ENCODE peak calls at places on chromosomes 13 and 19, in eight cellular contexts. One of them, this sample, is unnamed.

GRCh38 chr19:12993562-12993961 is 1.7 kb upstream of the NFIX start:
- DNase-seq in stimulated activated CD8-positive, alpha-beta memory T cell treated with anti-CD3 and anti-CD28 coated beads, Interleukin-2, amount 100 ng/mL, for 48 hours: no peak
- DNase-seq in GM03348: no peak
- DNase-seq in Ammon's horn: no peak
- DNase-seq in GM12891: no peak
- DNase-seq in HS-5: no peak
- DNase-seq in AG09309: no peak
- DNase-seq in breast epithelium: no peak
- DNase-seq in this sample: no peak

GRCh38 chr13:36674337-36675212 is 755 bp downstream of the SERTM1 start:
- DNase-seq in stimulated activated CD8-positive, alpha-beta memory T cell treated with anti-CD3 and anti-CD28 coated beads, Interleukin-2, amount 100 ng/mL, for 48 hours: no peak
- DNase-seq in GM03348: peak
- DNase-seq in Ammon's horn: no peak
- DNase-seq in GM12891: no peak
- DNase-seq in HS-5: no peak
- DNase-seq in AG09309: no peak
- DNase-seq in breast epithelium: no peak
- DNase-seq in this sample: no peak

GRCh38 chr13:25095862-25096453 is at the start of gene PABPC3:
- DNase-seq in stimulated activated CD8-positive, alpha-beta memory T cell treated with anti-CD3 and anti-CD28 coated beads, Interleukin-2, amount 100 ng/mL, for 48 hours: no peak
- DNase-seq in GM03348: no peak
- DNase-seq in Ammon's horn: no peak
- DNase-seq in GM12891: no peak
- DNase-seq in HS-5: no peak
- DNase-seq in AG09309: no peak
- DNase-seq in breast epithelium: no peak
- DNase-seq in this sample: no peak

GRCh38 chr19:54352041-54352440 is 12.7 kb downstream of the LAIR1 start:
- DNase-seq in stimulated activated CD8-positive, alpha-beta memory T cell treated with anti-CD3 and anti-CD28 coated beads, Interleukin-2, amount 100 ng/mL, for 48 hours: no peak
- DNase-seq in GM03348: no peak
- DNase-seq in Ammon's horn: no peak
- DNase-seq in GM12891: no peak
- DNase-seq in HS-5: no peak
- DNase-seq in AG09309: no peak
- DNase-seq in breast epithelium: no peak
- DNase-seq in this sample: no peak

GRCh38 chr19:10603873-10604459 is 16.9 kb upstream of the AP1M2 start:
- DNase-seq in stimulated activated CD8-positive, alpha-beta memory T cell treated with anti-CD3 and anti-CD28 coated beads, Interleukin-2, amount 100 ng/mL, for 48 hours: no peak
- DNase-seq in GM03348: no peak
- DNase-seq in Ammon's horn: peak
- DNase-seq in GM12891: peak
- DNase-seq in HS-5: no peak
- DNase-seq in AG09309: no peak
- DNase-seq in breast epithelium: no peak
- DNase-seq in this sample: no peak

GRCh38 chr19:40716031-40716654 is 543 bp downstream of the COQ8B start:
- DNase-seq in stimulated activated CD8-positive, alpha-beta memory T cell treated with anti-CD3 and anti-CD28 coated beads, Interleukin-2, amount 100 ng/mL, for 48 hours: peak
- DNase-seq in GM03348: no peak
- DNase-seq in Ammon's horn: no peak
- DNase-seq in GM12891: no peak
- DNase-seq in HS-5: peak
- DNase-seq in AG09309: no peak
- DNase-seq in breast epithelium: peak
- DNase-seq in this sample: no peak

GRCh38 chr13:52743988-52744387 is 4.4 kb upstream of the CNMD start:
- DNase-seq in stimulated activated CD8-positive, alpha-beta memory T cell treated with anti-CD3 and anti-CD28 coated beads, Interleukin-2, amount 100 ng/mL, for 48 hours: no peak
- DNase-seq in GM03348: no peak
- DNase-seq in Ammon's horn: no peak
- DNase-seq in GM12891: no peak
- DNase-seq in HS-5: no peak
- DNase-seq in AG09309: no peak
- DNase-seq in breast epithelium: no peak
- DNase-seq in this sample: no peak

GRCh38 chr19:32458500-32459123 is 53.0 kb downstream of the DPY19L3 start:
- DNase-seq in stimulated activated CD8-positive, alpha-beta memory T cell treated with anti-CD3 and anti-CD28 coated beads, Interleukin-2, amount 100 ng/mL, for 48 hours: no peak
- DNase-seq in GM03348: no peak
- DNase-seq in Ammon's horn: no peak
- DNase-seq in GM12891: no peak
- DNase-seq in HS-5: no peak
- DNase-seq in AG09309: no peak
- DNase-seq in breast epithelium: no peak
- DNase-seq in this sample: no peak

GRCh38 chr13:106522898-106523525 is 12.4 kb downstream of the EFNB2 start:
- DNase-seq in stimulated activated CD8-positive, alpha-beta memory T cell treated with anti-CD3 and anti-CD28 coated beads, Interleukin-2, amount 100 ng/mL, for 48 hours: no peak
- DNase-seq in GM03348: no peak
- DNase-seq in Ammon's horn: no peak
- DNase-seq in GM12891: no peak
- DNase-seq in HS-5: no peak
- DNase-seq in AG09309: no peak
- DNase-seq in breast epithelium: no peak
- DNase-seq in this sample: no peak

GRCh38 chr13:95684463-95684862 is 7.5 kb downstream of the DNAJC3 start:
- DNase-seq in stimulated activated CD8-positive, alpha-beta memory T cell treated with anti-CD3 and anti-CD28 coated beads, Interleukin-2, amount 100 ng/mL, for 48 hours: no peak
- DNase-seq in GM03348: no peak
- DNase-seq in Ammon's horn: no peak
- DNase-seq in GM12891: no peak
- DNase-seq in HS-5: no peak
- DNase-seq in AG09309: no peak
- DNase-seq in breast epithelium: no peak
- DNase-seq in this sample: no peak

GRCh38 chr13:99376132-99376531 is 68.9 kb upstream of the GPR183 start:
- DNase-seq in stimulated activated CD8-positive, alpha-beta memory T cell treated with anti-CD3 and anti-CD28 coated beads, Interleukin-2, amount 100 ng/mL, for 48 hours: no peak
- DNase-seq in GM03348: no peak
- DNase-seq in Ammon's horn: no peak
- DNase-seq in GM12891: peak
- DNase-seq in HS-5: no peak
- DNase-seq in AG09309: no peak
- DNase-seq in breast epithelium: no peak
- DNase-seq in this sample: no peak

GRCh38 chr13:24232474-24232873 is 72.0 kb downstream of the SPATA13 start:
- DNase-seq in stimulated activated CD8-positive, alpha-beta memory T cell treated with anti-CD3 and anti-CD28 coated beads, Interleukin-2, amount 100 ng/mL, for 48 hours: no peak
- DNase-seq in GM03348: no peak
- DNase-seq in Ammon's horn: no peak
- DNase-seq in GM12891: no peak
- DNase-seq in HS-5: no peak
- DNase-seq in AG09309: no peak
- DNase-seq in breast epithelium: no peak
- DNase-seq in this sample: no peak

GRCh38 chr19:41430907-41431306 is 3.7 kb upstream of the B3GNT8 start:
- DNase-seq in stimulated activated CD8-positive, alpha-beta memory T cell treated with anti-CD3 and anti-CD28 coated beads, Interleukin-2, amount 100 ng/mL, for 48 hours: no peak
- DNase-seq in GM03348: no peak
- DNase-seq in Ammon's horn: no peak
- DNase-seq in GM12891: no peak
- DNase-seq in HS-5: no peak
- DNase-seq in AG09309: no peak
- DNase-seq in breast epithelium: no peak
- DNase-seq in this sample: no peak

GRCh38 chr13:83024955-83025594 is 857.2 kb downstream of the SLITRK1 start:
- DNase-seq in stimulated activated CD8-positive, alpha-beta memory T cell treated with anti-CD3 and anti-CD28 coated beads, Interleukin-2, amount 100 ng/mL, for 48 hours: no peak
- DNase-seq in GM03348: no peak
- DNase-seq in Ammon's horn: no peak
- DNase-seq in GM12891: no peak
- DNase-seq in HS-5: no peak
- DNase-seq in AG09309: no peak
- DNase-seq in breast epithelium: no peak
- DNase-seq in this sample: no peak

GRCh38 chr13:76383671-76384461 is 502.3 kb downstream of the KCTD12 start:
- DNase-seq in stimulated activated CD8-positive, alpha-beta memory T cell treated with anti-CD3 and anti-CD28 coated beads, Interleukin-2, amount 100 ng/mL, for 48 hours: no peak
- DNase-seq in GM03348: peak
- DNase-seq in Ammon's horn: peak
- DNase-seq in GM12891: no peak
- DNase-seq in HS-5: peak
- DNase-seq in AG09309: peak
- DNase-seq in breast epithelium: no peak
- DNase-seq in this sample: peak

GRCh38 chr13:31638577-31638976 is 100.7 kb upstream of the RXFP2 start:
- DNase-seq in stimulated activated CD8-positive, alpha-beta memory T cell treated with anti-CD3 and anti-CD28 coated beads, Interleukin-2, amount 100 ng/mL, for 48 hours: no peak
- DNase-seq in GM03348: peak
- DNase-seq in Ammon's horn: no peak
- DNase-seq in GM12891: no peak
- DNase-seq in HS-5: no peak
- DNase-seq in AG09309: peak
- DNase-seq in breast epithelium: no peak
- DNase-seq in this sample: no peak

GRCh38 chr13:48505597-48506091 is 27.2 kb downstream of the RCBTB2 start:
- DNase-seq in stimulated activated CD8-positive, alpha-beta memory T cell treated with anti-CD3 and anti-CD28 coated beads, Interleukin-2, amount 100 ng/mL, for 48 hours: no peak
- DNase-seq in GM03348: peak
- DNase-seq in Ammon's horn: peak
- DNase-seq in GM12891: no peak
- DNase-seq in HS-5: no peak
- DNase-seq in AG09309: peak
- DNase-seq in breast epithelium: no peak
- DNase-seq in this sample: peak

GRCh38 chr19:17379221-17379631 is 2.1 kb upstream of the PLVAP start:
- DNase-seq in stimulated activated CD8-positive, alpha-beta memory T cell treated with anti-CD3 and anti-CD28 coated beads, Interleukin-2, amount 100 ng/mL, for 48 hours: no peak
- DNase-seq in GM03348: no peak
- DNase-seq in Ammon's horn: no peak
- DNase-seq in GM12891: no peak
- DNase-seq in HS-5: no peak
- DNase-seq in AG09309: no peak
- DNase-seq in breast epithelium: no peak
- DNase-seq in this sample: no peak

GRCh38 chr13:31898383-31899071 is 133.0 kb upstream of the FRY start:
- DNase-seq in stimulated activated CD8-positive, alpha-beta memory T cell treated with anti-CD3 and anti-CD28 coated beads, Interleukin-2, amount 100 ng/mL, for 48 hours: no peak
- DNase-seq in GM03348: no peak
- DNase-seq in Ammon's horn: no peak
- DNase-seq in GM12891: no peak
- DNase-seq in HS-5: no peak
- DNase-seq in AG09309: no peak
- DNase-seq in breast epithelium: no peak
- DNase-seq in this sample: no peak

GRCh38 chr19:38685666-38686529 is 38.4 kb downstream of the ACTN4 start:
- DNase-seq in stimulated activated CD8-positive, alpha-beta memory T cell treated with anti-CD3 and anti-CD28 coated beads, Interleukin-2, amount 100 ng/mL, for 48 hours: no peak
- DNase-seq in GM03348: peak
- DNase-seq in Ammon's horn: no peak
- DNase-seq in GM12891: no peak
- DNase-seq in HS-5: no peak
- DNase-seq in AG09309: no peak
- DNase-seq in breast epithelium: no peak
- DNase-seq in this sample: no peak

GRCh38 chr13:105655046-105655445 is 880.4 kb downstream of the EFNB2 start:
- DNase-seq in stimulated activated CD8-positive, alpha-beta memory T cell treated with anti-CD3 and anti-CD28 coated beads, Interleukin-2, amount 100 ng/mL, for 48 hours: no peak
- DNase-seq in GM03348: no peak
- DNase-seq in Ammon's horn: no peak
- DNase-seq in GM12891: no peak
- DNase-seq in HS-5: peak
- DNase-seq in AG09309: peak
- DNase-seq in breast epithelium: no peak
- DNase-seq in this sample: no peak

GRCh38 chr19:13861392-13861713 is 15.6 kb upstream of the NANOS3 start:
- DNase-seq in stimulated activated CD8-positive, alpha-beta memory T cell treated with anti-CD3 and anti-CD28 coated beads, Interleukin-2, amount 100 ng/mL, for 48 hours: no peak
- DNase-seq in GM03348: peak
- DNase-seq in Ammon's horn: no peak
- DNase-seq in GM12891: no peak
- DNase-seq in HS-5: no peak
- DNase-seq in AG09309: no peak
- DNase-seq in breast epithelium: no peak
- DNase-seq in this sample: no peak

GRCh38 chr19:37468961-37469777 is at the start of gene ZNF570:
- DNase-seq in stimulated activated CD8-positive, alpha-beta memory T cell treated with anti-CD3 and anti-CD28 coated beads, Interleukin-2, amount 100 ng/mL, for 48 hours: peak
- DNase-seq in GM03348: peak
- DNase-seq in Ammon's horn: peak
- DNase-seq in GM12891: peak
- DNase-seq in HS-5: no peak
- DNase-seq in AG09309: peak
- DNase-seq in breast epithelium: peak
- DNase-seq in this sample: peak

GRCh38 chr19:4517451-4518057 is 732 bp downstream of the PLIN4 start:
- DNase-seq in stimulated activated CD8-positive, alpha-beta memory T cell treated with anti-CD3 and anti-CD28 coated beads, Interleukin-2, amount 100 ng/mL, for 48 hours: no peak
- DNase-seq in GM03348: no peak
- DNase-seq in Ammon's horn: no peak
- DNase-seq in GM12891: no peak
- DNase-seq in HS-5: no peak
- DNase-seq in AG09309: no peak
- DNase-seq in breast epithelium: no peak
- DNase-seq in this sample: no peak

GRCh38 chr19:43551399-43552197 is 18.6 kb downstream of the ZNF575 start:
- DNase-seq in stimulated activated CD8-positive, alpha-beta memory T cell treated with anti-CD3 and anti-CD28 coated beads, Interleukin-2, amount 100 ng/mL, for 48 hours: no peak
- DNase-seq in GM03348: no peak
- DNase-seq in Ammon's horn: no peak
- DNase-seq in GM12891: no peak
- DNase-seq in HS-5: no peak
- DNase-seq in AG09309: no peak
- DNase-seq in breast epithelium: no peak
- DNase-seq in this sample: no peak

GRCh38 chr19:4064073-4064550 is 2.6 kb downstream of the ZBTB7A start:
- DNase-seq in stimulated activated CD8-positive, alpha-beta memory T cell treated with anti-CD3 and anti-CD28 coated beads, Interleukin-2, amount 100 ng/mL, for 48 hours: no peak
- DNase-seq in GM03348: no peak
- DNase-seq in Ammon's horn: no peak
- DNase-seq in GM12891: no peak
- DNase-seq in HS-5: no peak
- DNase-seq in AG09309: no peak
- DNase-seq in breast epithelium: no peak
- DNase-seq in this sample: no peak

This sample was measured in AG09319.